ENCODE peak calls at places on chromosomes 11 and 22, in nine cellular contexts. K, B, E, I, J, V, O, N and W are unnamed samples.

GRCh38 chr11:45209904-45210699 is 63.7 kb downstream of the PRDM11 start:
- DNase-seq in K (no peak), B (peak), E (peak), I (peak), J (no peak), V (no peak), O (peak), N (peak), W (peak)

GRCh38 chr11:128544625-128545024 is 42.7 kb downstream of the ETS1 start:
- DNase-seq in K (no peak), B (no peak), E (no peak), I (peak), J (peak), V (peak), O (peak), N (no peak), W (no peak)

GRCh38 chr11:77278595-77279506 is 22.6 kb downstream of the GDPD4 start:
- DNase-seq in K (no peak), B (no peak), E (no peak), I (no peak), J (no peak), V (no peak), O (peak), N (no peak), W (no peak)

GRCh38 chr22:47398491-47398890 is 636.0 kb downstream of the TBC1D22A start:
- DNase-seq in K (no peak), B (no peak), E (no peak), I (no peak), J (no peak), V (no peak), O (no peak), N (no peak), W (peak)

GRCh38 chr11:134746609-134747008 is 334.6 kb upstream of the B3GAT1 start:
- DNase-seq in K (no peak), B (no peak), E (no peak), I (no peak), J (no peak), V (no peak), O (no peak), N (no peak), W (no peak)

GRCh38 chr11:1830119-1830499 is 4.7 kb upstream of the SYT8 start:
- DNase-seq in K (no peak), B (no peak), E (no peak), I (peak), J (no peak), V (no peak), O (no peak), N (no peak), W (peak)

GRCh38 chr11:47269829-47270305 is at the start of gene MADD:
- DNase-seq in K (peak), B (peak), E (peak), I (peak), J (peak), V (peak), O (peak), N (peak), W (peak)

GRCh38 chr11:19134004-19134403 is 17.0 kb downstream of the ZDHHC13 start:
- DNase-seq in K (no peak), B (no peak), E (no peak), I (no peak), J (no peak), V (no peak), O (no peak), N (no peak), W (no peak)

GRCh38 chr22:49136816-49137180 is 690.9 kb downstream of the BRD1 start:
- DNase-seq in K (no peak), B (no peak), E (no peak), I (no peak), J (no peak), V (no peak), O (no peak), N (no peak), W (no peak)

GRCh38 chr11:101031713-101032112 is 97.9 kb downstream of the PGR start:
- DNase-seq in K (no peak), B (no peak), E (no peak), I (no peak), J (no peak), V (no peak), O (no peak), N (no peak), W (no peak)

GRCh38 chr11:119323532-119324033 is 6.7 kb upstream of the MCAM start:
- DNase-seq in K (peak), B (peak), E (no peak), I (peak), J (peak), V (peak), O (peak), N (peak), W (peak)

GRCh38 chr11:76568144-76568543 is 102.4 kb downstream of the LRRC32 start:
- DNase-seq in K (no peak), B (no peak), E (no peak), I (no peak), J (no peak), V (no peak), O (no peak), N (no peak), W (no peak)

GRCh38 chr11:70567680-70568503 is 169.6 kb downstream of the CTTN start:
- DNase-seq in K (no peak), B (peak), E (no peak), I (peak), J (no peak), V (no peak), O (peak), N (no peak), W (peak)

GRCh38 chr11:65008016-65008415 is 5.9 kb upstream of the ARL2 start:
- DNase-seq in K (no peak), B (no peak), E (no peak), I (no peak), J (no peak), V (no peak), O (peak), N (no peak), W (no peak)

GRCh38 chr11:1832181-1832988 is 2.4 kb upstream of the SYT8 start:
- DNase-seq in K (no peak), B (no peak), E (peak), I (peak), J (peak), V (peak), O (no peak), N (peak), W (peak)

GRCh38 chr11:75771646-75772410 is 3.2 kb downstream of the DGAT2 start:
- DNase-seq in K (no peak), B (no peak), E (no peak), I (peak), J (peak), V (no peak), O (peak), N (no peak), W (no peak)

GRCh38 chr11:6404341-6405038 is 14.2 kb downstream of the SMPD1 start:
- DNase-seq in K (no peak), B (no peak), E (no peak), I (no peak), J (peak), V (peak), O (peak), N (no peak), W (no peak)

GRCh38 chr11:10622957-10623787 is 54.7 kb upstream of the LYVE1 start:
- DNase-seq in K (no peak), B (no peak), E (no peak), I (no peak), J (no peak), V (no peak), O (no peak), N (no peak), W (no peak)